ENCODE peak calls at places on chromosomes 7 and 10, in seven cellular contexts. L is tibial artery, M is HCT116, S is adrenal gland, B is right atrium auricular region, E is pancreas, K is colonic mucosa. O is an unnamed sample. For H3K4me1, the result is how much of the 10 kb centered on the place peaks cover.

GRCh38 chr7:159028456-159029401 is 115.9 kb downstream of the VIPR2 start:
- DNase-seq in L (peak), M (no peak), S (no peak), B (peak), E (no peak), K (peak), O (no peak)

GRCh38 chr10:79939969-79940368 is 8.9 kb downstream of the SFTPD start:
- DNase-seq in L (no peak), M (no peak), S (no peak), B (no peak), E (no peak), K (no peak), O (no peak)

GRCh38 chr7:31029674-31030073 is 22.4 kb upstream of the ADCYAP1R1 start:
- DNase-seq in L (no peak), M (no peak), S (no peak), B (no peak), E (no peak), K (no peak), O (no peak)

GRCh38 chr10:65556006-65556405 is 1369.8 kb upstream of the LRRTM3 start:
- DNase-seq in L (no peak), M (no peak), S (no peak), B (no peak), E (no peak), K (no peak), O (no peak)

GRCh38 chr7:44105832-44106231 is 1.7 kb downstream of the AEBP1 start:
- DNase-seq in L (no peak), M (no peak), S (no peak), B (no peak), E (no peak), K (no peak), O (no peak)

GRCh38 chr10:97686301-97686961 is 610 bp downstream of the AVPI1 start:
- DNase-seq in L (no peak), M (no peak), S (no peak), B (no peak), E (no peak), K (peak), O (no peak)

GRCh38 chr7:107874605-107875446 is 16.2 kb upstream of the DLD start:
- DNase-seq in L (no peak), M (peak), S (peak), B (no peak), E (no peak), K (peak), O (peak)

GRCh38 chr10:26374426-26374825 is 63.7 kb upstream of the APBB1IP start:
- DNase-seq in L (peak), M (no peak), S (no peak), B (no peak), E (no peak), K (no peak), O (no peak)

GRCh38 chr10:79264942-79265341 is 82.3 kb upstream of the PPIF start:
- DNase-seq in L (no peak), M (no peak), S (no peak), B (no peak), E (no peak), K (no peak), O (no peak)

GRCh38 chr7:101885597-101885955 is 68.2 kb downstream of the CUX1 start:
- DNase-seq in L (peak), M (no peak), S (no peak), B (no peak), E (no peak), K (no peak), O (no peak)

GRCh38 chr10:12351447-12351846 is 2.1 kb downstream of the CAMK1D start:
- DNase-seq in L (no peak), M (no peak), S (no peak), B (no peak), E (peak), K (peak), O (no peak)

GRCh38 chr7:92292981-92293380 is 47.2 kb downstream of the ANKIB1 start:
- DNase-seq in L (no peak), M (no peak), S (no peak), B (no peak), E (no peak), K (no peak), O (no peak)

GRCh38 chr7:99588868-99589267 is 9.2 kb upstream of the TMEM225B start:
- DNase-seq in L (no peak), M (no peak), S (no peak), B (no peak), E (no peak), K (no peak), O (no peak)
- H3K4me3 ChIP-seq in L (no peak), M (no peak), S (no peak), B (no peak), E (no peak), K (no peak), O (no peak)

GRCh38 chr7:106012184-106012583 is 49.1 kb downstream of the CDHR3 start:
- DNase-seq in L (no peak), M (no peak), S (no peak), B (no peak), E (no peak), K (no peak), O (no peak)

GRCh38 chr7:106010331-106010730 is 47.3 kb downstream of the CDHR3 start:
- DNase-seq in L (no peak), M (no peak), S (no peak), B (no peak), E (no peak), K (no peak), O (no peak)

GRCh38 chr7:106010866-106011265 is 47.8 kb downstream of the CDHR3 start:
- DNase-seq in L (no peak), M (no peak), S (no peak), B (no peak), E (no peak), K (no peak), O (no peak)

GRCh38 chr7:106006906-106007305 is 43.8 kb downstream of the CDHR3 start:
- DNase-seq in L (no peak), M (no peak), S (no peak), B (no peak), E (no peak), K (no peak), O (no peak)

DNA sequence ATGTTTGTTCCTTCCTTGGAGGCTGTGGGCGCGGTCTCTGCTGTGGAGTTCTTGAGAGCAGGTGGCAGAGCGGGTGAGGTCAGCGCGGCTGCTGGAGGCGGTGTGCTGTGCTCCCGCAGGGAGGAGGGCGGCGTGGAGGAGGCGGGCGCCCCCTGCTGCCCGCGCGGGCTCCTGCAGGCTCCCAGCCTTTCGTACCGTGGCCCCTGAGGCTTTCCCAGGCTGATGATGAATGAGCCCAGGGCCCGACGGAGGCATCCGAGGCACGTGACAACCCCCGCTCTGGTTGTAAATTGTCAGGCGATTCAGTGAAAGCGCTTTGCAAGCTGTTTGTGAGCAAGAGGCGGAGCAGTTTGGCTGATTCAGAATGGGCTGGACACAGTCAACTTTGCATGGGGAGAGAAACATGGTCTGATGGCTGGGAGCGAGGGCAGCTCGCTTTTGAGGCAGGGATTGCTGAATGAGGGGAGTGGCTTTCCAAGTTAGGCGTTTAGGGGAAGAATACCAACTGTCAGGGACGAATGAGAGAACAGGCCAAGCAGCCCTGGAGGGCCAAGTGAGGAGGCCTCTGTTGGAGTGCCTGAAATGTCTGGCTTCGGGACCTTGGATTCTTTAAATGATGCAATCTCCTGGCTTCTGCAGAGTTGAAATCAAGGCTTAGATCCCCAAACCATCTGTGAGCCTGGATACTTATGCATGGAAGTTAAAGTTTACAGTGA is 46.6 kb downstream of the CDHR3 start:
- DNase-seq in L (peak), M (peak), S (peak), B (peak), E (peak), K (peak), O (peak)
- TF ChIP-seq CTCF in L (peak), M (peak), S (peak), B (peak), E (peak), K (peak), O (peak)

GRCh38 chr10:11171452-11171851 is 153.8 kb downstream of the CELF2 start:
- DNase-seq in L (no peak), M (no peak), S (no peak), B (no peak), E (no peak), K (no peak), O (no peak)
- H3K4me1 ChIP-seq in L (under half), M (under half), S (under half), B (under half), E (under half), K (under half), O (under half)

DNA sequence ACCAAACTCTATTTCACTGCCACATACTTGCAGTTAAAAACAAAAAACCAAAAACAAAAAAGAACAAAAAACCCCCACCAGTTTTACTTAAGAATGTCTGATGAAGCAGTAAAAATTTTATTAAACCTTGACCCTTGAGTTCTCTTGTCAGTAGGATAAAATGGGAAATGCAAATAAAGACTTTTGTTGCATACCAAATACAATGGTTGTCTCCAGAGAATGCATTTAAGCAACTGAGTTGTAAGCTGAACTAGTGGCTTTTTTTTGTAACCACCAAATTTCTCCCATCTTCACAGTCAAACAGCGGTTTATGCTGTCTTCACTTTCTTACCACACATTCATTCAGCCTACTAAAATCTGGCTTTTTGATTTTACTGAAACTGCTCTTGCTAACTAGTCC is 3.1 kb downstream of the SYPL1 start:
- DNase-seq in L (no peak), M (no peak), S (no peak), B (no peak), E (no peak), K (no peak), O (no peak)
- H3K4me3 ChIP-seq in L (peak), M (no peak), S (no peak), B (no peak), E (no peak), K (no peak), O (no peak)

GRCh38 chr7:5428470-5429252 is 5.0 kb upstream of the TNRC18 start:
- DNase-seq in L (peak), M (no peak), S (peak), B (peak), E (peak), K (peak), O (peak)
- TF ChIP-seq CTCF in L (no peak), M (no peak), S (peak), B (no peak), E (no peak), K (no peak), O (peak)

DNA sequence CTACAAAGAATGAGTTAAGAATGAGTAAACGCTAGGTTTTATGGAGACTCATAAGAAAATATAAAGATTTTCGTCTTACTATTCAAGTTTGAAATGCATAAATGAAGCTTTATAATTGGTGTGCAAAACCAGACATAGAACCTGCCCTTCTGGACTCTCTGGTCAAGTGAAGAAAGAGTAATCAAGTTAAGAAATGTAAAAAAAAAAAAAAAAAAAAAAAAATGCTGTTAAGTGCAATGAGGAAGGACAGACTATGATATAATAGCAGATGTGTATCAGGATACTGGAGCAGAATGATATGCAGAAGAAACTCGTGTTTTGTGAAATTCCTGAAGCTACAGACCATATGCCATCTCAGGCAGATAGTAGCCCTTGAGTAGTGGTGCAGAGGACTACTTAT is 5.6 kb downstream of the PCGF5 start:
- DNase-seq in L (no peak), M (no peak), S (no peak), B (no peak), E (no peak), K (no peak), O (no peak)
- H3K4me1 ChIP-seq in L (under half), M (under half), S (under half), B (under half), E (under half), K (under half), O (under half)